ENCODE peak calls at places on chromosomes 2 and 18, in four cellular contexts. N is HEK293T, T is K562, I is HepG2. D is an unnamed sample.

GRCh38 chr2:120729410-120730052 is 6.1 kb upstream of the GLI2 start:
- DNase-seq in N (no peak), T (no peak), I (no peak), D (no peak)

GRCh38 chr18:59328683-59329082 is 10.2 kb upstream of the CPLX4 start:
- DNase-seq in N (no peak), T (no peak), I (no peak), D (no peak)

GRCh38 chr2:39664898-39665591 is 672 bp upstream of the TMEM178A start:
- DNase-seq in N (no peak), T (no peak), I (no peak), D (peak; percentile 52)

GRCh38 chr2:216274194-216274593 is 98.1 kb downstream of the MARCHF4 start:
- DNase-seq in N (no peak), T (no peak), I (no peak), D (no peak)

GRCh38 chr2:204828191-204828590 is 282.9 kb downstream of the PARD3B start:
- DNase-seq in N (no peak), T (no peak), I (no peak), D (no peak)

GRCh38 chr18:46720092-46720491 is 36.8 kb downstream of the ST8SIA5 start:
- DNase-seq in N (no peak), T (no peak), I (no peak), D (no peak)

GRCh38 chr2:68726608-68727367 is 7.8 kb upstream of the ARHGAP25 start:
- DNase-seq in N (no peak), T (no peak), I (no peak), D (no peak)

GRCh38 chr2:83817511-83817910 is 641.6 kb downstream of the SUCLG1 start:
- DNase-seq in N (no peak), T (no peak), I (no peak), D (no peak)

GRCh38 chr2:241091734-241092445 is 10.2 kb downstream of the MTERF4 start:
- DNase-seq in N (no peak), T (no peak), I (no peak), D (no peak)

GRCh38 chr2:25341753-25342371 is at the start of gene DNMT3A:
- DNase-seq in N (peak; percentile 72), T (peak; percentile 81), I (no peak), D (peak; percentile 73)

GRCh38 chr2:28748176-28748575 is 3.5 kb upstream of the PPP1CB start:
- DNase-seq in N (no peak), T (no peak), I (no peak), D (no peak)

GRCh38 chr2:165009466-165009865 is 54.1 kb upstream of the SLC38A11 start:
- DNase-seq in N (no peak), T (no peak), I (no peak), D (no peak)

GRCh38 chr2:42927334-42928160 is 135.2 kb upstream of the HAAO start:
- DNase-seq in N (no peak), T (peak; percentile 66), I (peak; percentile 46), D (no peak)

GRCh38 chr2:113078350-113078839 is 10.6 kb downstream of the IL1F10 start:
- DNase-seq in N (no peak), T (no peak), I (no peak), D (no peak)

GRCh38 chr2:36511858-36512630 is 85.9 kb downstream of the FEZ2 start:
- DNase-seq in N (no peak), T (peak; percentile 32), I (no peak), D (no peak)

GRCh38 chr2:217568289-217568985 is 434.4 kb downstream of the TNS1 start:
- DNase-seq in N (no peak), T (no peak), I (no peak), D (no peak)

GRCh38 chr2:227035678-227036077 is 128.3 kb downstream of the COL4A4 start:
- DNase-seq in N (no peak), T (no peak), I (no peak), D (no peak)

GRCh38 chr2:85033388-85033787 is 62.4 kb downstream of the KCMF1 start:
- DNase-seq in N (no peak), T (no peak), I (no peak), D (no peak)

GRCh38 chr18:56559044-56559443 is 79.3 kb downstream of the TXNL1 start:
- DNase-seq in N (no peak), T (no peak), I (no peak), D (no peak)

GRCh38 chr2:45771251-45771650 is 119.8 kb downstream of the PRKCE start:
- DNase-seq in N (no peak), T (no peak), I (no peak), D (peak; percentile 17)

GRCh38 chr18:41121116-41121826 is 833.8 kb upstream of the PIK3C3 start:
- DNase-seq in N (no peak), T (no peak), I (no peak), D (no peak)

GRCh38 chr2:205660521-205661124 is 21.7 kb upstream of the NRP2 start:
- DNase-seq in N (no peak), T (no peak), I (no peak), D (no peak)

DNA sequence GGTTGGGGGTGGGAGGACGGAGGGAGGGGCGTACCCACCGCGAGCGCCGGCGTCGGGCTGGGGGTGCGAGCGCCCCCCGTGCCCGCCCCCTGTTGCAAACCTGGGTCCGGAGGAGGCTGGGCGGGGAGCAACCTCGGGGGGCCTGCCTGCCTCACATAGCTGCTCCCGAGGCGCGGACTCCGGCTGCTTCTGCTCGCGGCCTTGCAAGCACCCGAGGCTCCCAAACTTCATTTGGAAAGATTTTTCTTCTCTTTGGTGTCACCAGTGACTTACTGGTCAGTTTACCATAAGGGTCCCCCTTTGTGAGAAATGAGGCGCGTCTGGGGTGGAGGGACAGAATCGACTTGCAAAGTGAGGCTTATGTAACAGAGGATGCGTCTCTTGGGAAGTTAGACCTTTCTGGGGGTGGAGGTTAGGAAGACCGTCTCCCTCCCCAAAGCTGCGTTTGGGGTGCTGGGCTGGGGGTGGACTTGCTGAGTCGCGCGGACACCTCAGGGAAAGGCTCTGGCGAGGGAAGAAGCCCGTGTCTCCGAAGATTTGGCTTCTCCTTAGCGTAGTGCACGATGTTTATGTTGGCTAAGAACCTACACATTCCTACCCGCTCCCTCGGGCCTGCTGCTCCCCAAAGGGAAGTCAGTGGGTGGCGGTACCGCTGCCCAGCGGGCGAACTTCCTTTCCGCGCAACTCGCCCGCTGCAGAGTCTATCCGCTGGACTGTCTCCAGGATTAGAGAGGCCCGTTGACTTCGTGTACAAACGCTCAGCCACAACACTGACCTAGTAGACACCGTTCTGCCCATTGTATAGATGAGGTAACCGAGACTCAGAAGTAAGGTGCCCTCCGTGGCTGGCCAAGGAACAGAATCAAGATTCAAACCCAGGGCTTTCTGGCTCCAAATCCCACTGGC is 575 bp downstream of the TMEM37 start:
- DNase-seq in N (no peak), T (no peak), I (no peak), D (peak; percentile 35)
- TF ChIP-seq ELF4 in N (no peak), T (no peak), I (no peak), D (no peak)

GRCh38 chr2:239396881-239397681 is 3.7 kb downstream of the HDAC4 start:
- DNase-seq in N (no peak), T (no peak), I (no peak), D (no peak)
- TF ChIP-seq ELF4 in N (no peak), T (no peak), I (no peak), D (no peak)

GRCh38 chr2:231395188-231396057 is at the start of gene B3GNT7:
- DNase-seq in N (no peak), T (no peak), I (no peak), D (peak; percentile 63)
- TF ChIP-seq ELF4 in N (no peak), T (no peak), I (no peak), D (no peak)

GRCh38 chr2:222900354-222900753 is 39.5 kb downstream of the ACSL3 start:
- DNase-seq in N (no peak), T (no peak), I (no peak), D (no peak)
- TF ChIP-seq ELF4 in N (no peak), T (no peak), I (no peak), D (no peak)

D was measured in WTC11.